ENCODE peak calls at places on chromosomes 2 and 18, in five cellular contexts. O, B, U, V and A are unnamed samples.

GRCh38 chr2:65299246-65299645 is 71.6 kb downstream of the ACTR2 start:
- DNase-seq in U (no peak), B (no peak), V (no peak), O (no peak), A (peak)

GRCh38 chr2:137316075-137316474 is 550.7 kb downstream of the THSD7B start:
- DNase-seq in V (no peak), O (no peak), B (no peak), U (no peak), A (no peak)

GRCh38 chr2:99857867-99858444 is 284.4 kb downstream of the AFF3 start:
- DNase-seq in O (no peak), B (no peak), V (no peak), U (no peak), A (no peak)

GRCh38 chr2:177622516-177622915 is 229.9 kb downstream of the AGPS start:
- DNase-seq in O (no peak), B (no peak), U (peak), V (no peak), A (no peak)

GRCh38 chr2:172102159-172102857 is 392 bp downstream of the DLX2 start:
- DNase-seq in B (no peak), O (no peak), V (no peak), U (no peak), A (peak)

GRCh38 chr2:179981085-179981484 is 26.0 kb downstream of the CWC22 start:
- DNase-seq in V (no peak), O (no peak), B (no peak), U (no peak), A (peak)

GRCh38 chr18:78830826-78831225 is 148.8 kb upstream of the SALL3 start:
- DNase-seq in B (no peak), V (no peak), O (no peak), U (no peak), A (no peak)

GRCh38 chr18:43001821-43002220 is 113.7 kb downstream of the RIT2 start:
- DNase-seq in U (no peak), V (no peak), B (no peak), O (no peak), A (no peak)

GRCh38 chr2:130288467-130289403 is 54.0 kb upstream of the IMP4 start:
- DNase-seq in O (no peak), U (no peak), B (no peak), V (no peak), A (no peak)

GRCh38 chr2:96163768-96164429 is 18.7 kb upstream of the DUSP2 start:
- DNase-seq in U (no peak), V (no peak), B (no peak), O (no peak), A (no peak)

GRCh38 chr18:27749189-27749588 is 427.7 kb downstream of the CDH2 start:
- DNase-seq in V (no peak), B (no peak), O (no peak), U (no peak), A (no peak)

DNA sequence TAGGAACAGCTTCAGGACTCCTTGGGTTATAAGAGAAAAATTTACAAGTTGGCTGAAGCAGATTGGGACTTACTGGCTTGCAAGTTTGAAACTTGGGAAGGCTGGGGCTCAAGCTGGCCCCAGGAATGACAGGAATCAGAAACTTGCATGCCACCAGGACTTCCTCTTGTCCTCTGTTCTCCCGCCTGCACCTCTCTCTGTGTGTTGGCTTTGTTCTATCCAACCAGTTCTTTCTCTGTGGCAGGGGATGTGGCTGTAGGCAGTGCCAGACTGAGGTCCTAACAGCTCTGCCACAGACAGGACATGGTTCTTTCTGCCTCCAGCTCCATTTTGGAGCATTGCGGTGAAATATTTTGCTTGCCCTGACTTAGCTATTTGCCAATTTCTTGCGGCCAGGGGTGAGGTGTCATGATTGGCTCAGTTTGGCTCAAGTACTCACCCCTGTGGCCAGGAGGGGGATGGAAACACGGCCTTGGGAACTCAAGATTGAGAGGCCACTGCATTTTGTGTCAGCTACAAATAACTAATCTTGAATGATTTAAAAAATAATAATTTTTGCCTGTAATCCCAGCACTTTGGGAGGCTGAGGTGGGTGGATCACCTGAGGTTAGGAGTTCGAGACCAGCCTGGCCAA is 48.9 kb downstream of the MEP1B start:
- DNase-seq in V (peak), U (no peak), B (no peak), O (no peak), A (no peak)
- TF ChIP-seq CTCF in V (no peak), U (no peak), B (no peak), O (no peak), A (no peak)

DNA sequence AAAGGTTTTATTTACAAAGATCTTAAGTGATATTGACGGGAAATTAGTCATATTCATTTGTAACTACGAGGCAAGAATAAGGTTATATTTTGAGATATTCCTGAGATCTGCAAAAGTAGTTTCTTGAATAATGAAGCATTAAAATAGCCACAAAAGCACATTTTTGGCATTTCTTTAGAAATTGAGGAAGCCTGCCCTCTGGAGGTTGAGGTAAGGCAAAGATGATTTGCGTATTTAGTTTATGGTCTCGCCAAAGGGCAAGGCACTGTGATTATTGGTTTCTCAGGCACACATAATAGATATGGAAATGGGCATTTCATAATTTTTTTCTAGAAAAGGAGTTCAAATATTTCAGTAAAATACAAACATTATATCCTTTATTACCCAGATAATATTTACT is 143.7 kb upstream of the RPRM start:
- DNase-seq in V (no peak), O (no peak), B (no peak), U (no peak), A (no peak)
- TF ChIP-seq CTCF in V (no peak), O (no peak), B (no peak), U (peak), A (no peak)

DNA sequence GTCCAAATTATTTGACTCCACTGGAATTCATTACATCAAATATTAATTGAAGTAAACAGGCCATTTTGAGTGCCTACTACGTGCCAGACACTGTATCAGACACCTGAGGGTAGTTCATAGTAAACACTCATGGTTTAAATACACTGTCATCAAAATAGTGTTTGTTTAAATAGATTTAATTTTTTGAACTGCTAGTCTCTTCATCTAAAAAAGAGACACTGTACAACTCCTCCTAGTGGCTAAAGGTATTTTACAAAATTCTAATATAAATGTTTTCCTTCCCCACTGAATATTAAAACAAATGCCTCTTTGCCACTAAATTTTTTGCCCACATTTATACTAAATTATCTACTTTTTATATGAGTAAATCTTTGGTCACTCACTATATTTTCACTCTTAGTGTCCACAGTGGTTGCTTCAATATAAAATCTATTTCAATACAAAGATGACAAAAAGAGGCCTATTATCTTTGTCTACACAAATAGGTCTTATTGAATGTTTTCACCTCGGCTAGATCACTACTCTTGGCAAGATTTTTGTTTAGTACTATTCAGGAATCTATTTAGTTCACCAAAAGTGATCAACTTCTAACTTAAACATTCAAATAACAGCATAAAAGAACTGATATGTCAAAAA is 122.1 kb downstream of the TMEM247 start:
- DNase-seq in U (no peak), V (no peak), B (no peak), O (no peak), A (peak)
- TF ChIP-seq CTCF in U (peak), V (peak), B (no peak), O (peak), A (peak)

DNA sequence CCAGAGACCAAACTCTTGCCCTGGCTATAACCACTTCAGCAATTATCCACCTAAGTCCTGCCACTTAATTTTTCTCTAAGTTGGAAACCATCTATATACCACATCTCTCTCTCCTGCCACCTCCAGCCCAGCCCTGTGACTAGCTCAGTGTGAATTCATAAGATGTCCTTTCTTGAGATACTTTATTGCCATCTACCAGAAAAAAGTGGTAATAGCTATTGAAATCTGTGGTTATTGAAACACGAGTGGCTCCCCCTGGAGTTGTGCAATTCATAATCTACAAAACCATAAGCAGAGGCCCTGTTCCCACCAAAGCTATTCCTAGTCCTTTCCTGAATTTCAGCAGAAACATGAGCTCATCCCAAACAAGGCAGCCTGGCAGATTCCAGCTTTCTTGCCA is 324.0 kb downstream of the TXNL1 start:
- DNase-seq in B (no peak), O (no peak), V (no peak), U (no peak), A (peak)
- TF ChIP-seq CTCF in B (no peak), O (no peak), V (no peak), U (no peak), A (no peak)

DNA sequence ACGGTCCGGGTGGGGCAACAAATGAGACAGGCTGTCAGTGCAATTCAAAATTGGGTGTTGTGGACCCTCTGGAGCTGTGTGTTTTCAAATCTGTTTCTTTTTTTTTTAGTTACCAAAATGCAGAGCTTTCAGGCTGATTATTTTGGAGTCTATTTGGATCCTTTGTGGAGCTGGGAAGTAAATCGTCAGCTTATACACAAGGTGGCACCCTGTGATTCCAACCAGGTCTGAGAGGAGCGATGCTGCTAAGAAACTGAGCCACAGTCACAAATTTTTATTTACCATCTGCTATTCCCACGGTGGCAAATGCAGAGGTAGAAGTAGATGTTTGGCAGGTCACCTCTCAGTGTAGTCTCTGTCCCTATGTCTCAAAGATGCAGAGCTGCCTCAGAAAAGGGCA is 3.8 kb upstream of the EPC2 start:
- DNase-seq in U (no peak), B (no peak), V (no peak), O (no peak), A (peak)
- TF ChIP-seq CTCF in U (no peak), B (no peak), V (no peak), O (no peak), A (peak)

GRCh38 chr18:48777737-48778111 is 173.0 kb downstream of the SMAD7 start:
- DNase-seq in O (no peak), B (no peak), V (no peak), U (no peak), A (peak)
- TF ChIP-seq CTCF in O (no peak), B (no peak), V (no peak), U (no peak), A (peak)

DNA sequence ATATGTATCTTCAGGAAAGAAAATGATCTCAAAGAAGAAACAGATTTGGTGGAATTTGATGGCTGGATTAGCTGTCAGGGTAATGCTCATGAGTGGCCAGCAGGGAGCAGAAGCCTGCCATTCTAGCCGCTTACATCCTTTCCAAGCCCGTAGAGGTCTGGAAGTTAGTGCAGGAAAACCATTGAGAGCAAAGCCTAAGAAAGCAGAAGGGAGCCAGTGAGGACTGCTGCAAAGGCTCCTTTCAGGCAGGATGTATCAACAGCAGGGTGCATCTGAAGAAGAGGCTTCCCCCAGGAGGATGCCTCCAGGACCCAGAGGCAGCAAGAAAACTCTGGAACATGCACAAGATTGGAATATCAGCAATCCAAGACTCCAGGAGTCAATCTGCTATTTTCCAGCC is 22.9 kb upstream of the LBH start:
- DNase-seq in B (no peak), U (peak), V (peak), O (peak), A (peak)
- TF ChIP-seq CTCF in B (peak), U (peak), V (peak), O (peak), A (peak)

DNA sequence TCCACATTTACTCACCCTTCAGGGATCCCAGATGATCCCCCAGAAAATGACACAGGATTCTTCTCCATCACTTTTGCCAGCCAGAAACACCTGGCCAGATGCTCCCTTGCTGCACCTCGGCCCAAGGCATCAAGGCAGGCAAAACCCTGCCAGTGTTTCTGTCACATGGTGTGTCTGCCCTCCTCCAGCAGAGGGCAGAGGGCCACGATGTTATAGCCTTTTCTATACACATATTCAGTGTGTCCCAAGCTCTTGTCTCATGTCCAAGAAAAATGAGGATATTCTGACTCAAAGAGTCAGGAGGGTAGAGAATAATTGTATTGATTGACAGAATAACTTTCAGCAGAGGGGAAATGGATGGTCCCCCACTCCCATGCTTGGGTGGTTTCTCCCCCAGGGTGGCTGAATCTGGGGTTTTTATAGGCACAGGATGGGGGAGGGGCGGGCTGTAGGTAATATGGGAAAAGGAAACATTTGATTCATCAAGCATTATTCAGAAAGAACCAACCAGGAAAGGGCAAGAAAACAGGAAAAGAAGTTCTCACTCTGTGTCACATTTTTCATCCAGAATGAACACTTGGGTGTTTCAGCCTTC is 933.9 kb downstream of the TRIB2 start:
- DNase-seq in B (no peak), U (no peak), O (no peak), V (no peak), A (peak)
- TF ChIP-seq CTCF in B (no peak), U (peak), O (no peak), V (no peak), A (no peak)

GRCh38 chr2:108459441-108459840 is 10.4 kb downstream of the GCC2 start:
- DNase-seq in U (no peak), V (no peak), B (no peak), O (no peak), A (no peak)
- TF ChIP-seq CTCF in U (no peak), V (no peak), B (no peak), O (no peak), A (no peak)

DNA sequence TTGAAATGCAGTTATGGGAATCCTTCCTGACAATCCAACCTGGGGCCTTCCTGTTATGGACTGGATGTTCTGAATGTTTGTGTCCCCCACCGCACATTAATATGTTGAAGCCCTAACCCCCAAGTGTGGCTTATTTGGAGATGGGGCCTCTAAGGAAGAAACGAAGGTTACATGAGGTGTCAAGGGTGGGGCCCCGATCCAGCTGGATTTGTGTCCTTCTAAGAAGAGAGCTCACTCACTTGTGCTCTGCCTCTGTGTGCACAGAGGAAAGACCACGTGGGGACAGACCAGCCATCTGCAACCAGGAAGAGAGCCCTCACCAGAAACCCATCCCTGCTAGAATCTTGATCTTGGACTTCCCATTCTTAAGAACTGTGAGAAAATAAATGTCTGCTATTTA is 44.4 kb downstream of the MAP3K19 start:
- DNase-seq in O (no peak), U (no peak), B (no peak), V (no peak), A (no peak)
- TF ChIP-seq CTCF in O (no peak), U (no peak), B (no peak), V (no peak), A (no peak)